ENCODE peak calls at places on chromosomes 3 and 15, in eight cellular contexts. H is NCI-H1930; O is mesendoderm; R is prostate gland; U is stimulated activated CD8-positive, alpha-beta memory T cell treated with anti-CD3 and anti-CD28 coated beads, Interleukin-2, amount 100 ng/mL, for 48 hours; Q is activated T-cell treated with anti-CD3 and anti-CD28 coated beads, Interleukin-2, amount 50 U/mL, for 24 hours; N is NCI-H774; Z is CMK. A is an unnamed sample.

GRCh38 chr15:54082836-54083492 is 104.7 kb downstream of the UNC13C start:
- DNase-seq in Z (no peak), R (no peak), O (peak), N (no peak), U (peak), H (no peak), Q (no peak), A (no peak)

GRCh38 chr3:63046152-63046551 is 170.9 kb upstream of the CADPS start:
- DNase-seq in O (no peak), N (no peak), R (no peak), H (no peak), U (no peak), Q (no peak), Z (no peak), A (no peak)

GRCh38 chr3:1087066-1087555 is 5.7 kb upstream of the CNTN6 start:
- DNase-seq in Q (no peak), Z (no peak), H (no peak), N (peak), R (peak), O (peak), U (no peak), A (peak)

GRCh38 chr3:187310954-187311470 is 19.5 kb upstream of the MASP1 start:
- DNase-seq in Q (no peak), U (no peak), N (no peak), O (no peak), R (no peak), Z (no peak), H (no peak), A (no peak)

GRCh38 chr15:80660114-80660513 is 35.0 kb upstream of the ABHD17C start:
- DNase-seq in R (peak), Z (no peak), O (peak), N (peak), H (no peak), U (no peak), Q (no peak), A (no peak)

GRCh38 chr3:14909250-14909649 is 38.1 kb upstream of the NR2C2 start:
- DNase-seq in U (no peak), H (no peak), N (no peak), Z (no peak), Q (no peak), R (no peak), O (no peak), A (no peak)

GRCh38 chr3:149369991-149370866 is 7.2 kb downstream of the TM4SF1 start:
- DNase-seq in O (no peak), Z (no peak), U (no peak), H (no peak), R (no peak), N (no peak), Q (no peak), A (no peak)

GRCh38 chr3:154314152-154314551 is 10.1 kb downstream of the DHX36 start:
- DNase-seq in Z (no peak), Q (no peak), U (no peak), O (peak), N (no peak), R (no peak), H (no peak), A (no peak)

GRCh38 chr15:42491540-42492225 is 742 bp upstream of the ZNF106 start:
- DNase-seq in R (no peak), U (no peak), H (no peak), N (no peak), Z (no peak), O (peak), Q (no peak), A (no peak)

GRCh38 chr15:57422113-57422754 is 45.9 kb downstream of the CGNL1 start:
- DNase-seq in R (no peak), Z (no peak), Q (no peak), U (no peak), N (no peak), O (no peak), H (no peak), A (no peak)

GRCh38 chr15:47507221-47507985 is 209.9 kb upstream of the SEMA6D start:
- DNase-seq in H (no peak), Q (no peak), U (no peak), R (no peak), O (no peak), N (no peak), Z (no peak), A (no peak)

GRCh38 chr3:59979542-59979941 is 929.7 kb upstream of the CFAP20DC start:
- DNase-seq in Z (no peak), U (no peak), N (no peak), R (no peak), H (no peak), O (no peak), Q (no peak), A (no peak)

GRCh38 chr3:151086484-151087456 is 1.3 kb downstream of the MED12L start:
- DNase-seq in H (peak), Z (no peak), R (peak), N (peak), O (peak), Q (peak), U (peak), A (peak)

GRCh38 chr3:195078891-195079440 is 192.0 kb downstream of the XXYLT1 start:
- DNase-seq in Q (no peak), R (no peak), Z (no peak), O (no peak), U (no peak), H (no peak), N (no peak), A (no peak)

GRCh38 chr3:133944181-133944580 is 48.5 kb upstream of the RAB6B start:
- DNase-seq in R (no peak), H (no peak), Q (no peak), Z (no peak), O (no peak), N (no peak), U (no peak), A (no peak)

GRCh38 chr15:58487041-58487723 is 55.4 kb downstream of the LIPC start:
- DNase-seq in Z (no peak), R (no peak), Q (no peak), U (no peak), N (no peak), O (no peak), H (no peak), A (no peak)

GRCh38 chr15:69224383-69224782 is 63.9 kb downstream of the GLCE start:
- DNase-seq in O (peak), H (no peak), Q (no peak), R (peak), Z (no peak), U (no peak), N (no peak), A (peak)

GRCh38 chr3:117626577-117626976 is 917.0 kb downstream of the TUSC7 start:
- DNase-seq in U (no peak), H (no peak), R (no peak), N (no peak), O (peak), Z (no peak), Q (no peak), A (no peak)

GRCh38 chr15:33506781-33507180 is 196.0 kb downstream of the RYR3 start:
- DNase-seq in N (peak), Z (no peak), O (peak), U (no peak), Q (no peak), R (no peak), H (no peak), A (no peak)

GRCh38 chr3:13812039-13812438 is 67.8 kb downstream of the WNT7A start:
- DNase-seq in R (no peak), Z (no peak), N (peak), Q (no peak), O (no peak), U (no peak), H (no peak), A (no peak)

GRCh38 chr3:128075516-128076464 is 23.6 kb downstream of the SEC61A1 start:
- DNase-seq in H (no peak), U (peak), O (peak), N (peak), Z (peak), R (peak), Q (peak), A (peak)

GRCh38 chr3:55891106-55891505 is 404.0 kb upstream of the WNT5A start:
- DNase-seq in Q (no peak), H (no peak), N (no peak), R (no peak), U (no peak), O (no peak), Z (no peak), A (no peak)

GRCh38 chr3:114380233-114380645 is 86.4 kb downstream of the TIGIT start:
- DNase-seq in R (peak), O (peak), Q (no peak), Z (no peak), N (no peak), U (no peak), H (no peak), A (peak)

GRCh38 chr15:36432162-36432561 is 147.3 kb upstream of the CDIN1 start:
- DNase-seq in Q (no peak), R (no peak), N (no peak), H (no peak), Z (no peak), U (no peak), O (no peak), A (no peak)

GRCh38 chr15:86608461-86608860 is 528.8 kb downstream of the AGBL1 start:
- DNase-seq in U (no peak), H (no peak), Q (no peak), R (no peak), O (no peak), N (no peak), Z (no peak), A (no peak)

GRCh38 chr3:132332082-132332964 is 15.1 kb downstream of the ACP3 start:
- DNase-seq in Z (no peak), Q (no peak), O (no peak), R (no peak), N (no peak), H (no peak), U (no peak), A (no peak)

GRCh38 chr15:49644364-49644794 is 23.5 kb downstream of the DTWD1 start:
- DNase-seq in R (no peak), O (peak), Z (no peak), U (no peak), N (no peak), H (no peak), Q (no peak), A (no peak)

GRCh38 chr3:101725192-101725889 is 927 bp downstream of the CEP97 start:
- DNase-seq in H (peak), N (no peak), R (peak), O (peak), Z (no peak), Q (peak), U (no peak), A (peak)

GRCh38 chr3:141109761-141110160 is 58.6 kb downstream of the SPSB4 start:
- DNase-seq in O (no peak), R (no peak), N (no peak), Z (no peak), Q (no peak), H (no peak), U (no peak), A (no peak)

GRCh38 chr3:196184881-196185280 is 26.3 kb downstream of the ZDHHC19 start:
- DNase-seq in Z (no peak), R (no peak), U (no peak), O (no peak), H (no peak), N (no peak), Q (no peak), A (no peak)

GRCh38 chr3:12115846-12116245 is 42.9 kb downstream of the TIMP4 start:
- DNase-seq in H (no peak), Q (no peak), N (no peak), O (no peak), U (no peak), Z (no peak), R (no peak), A (no peak)

GRCh38 chr15:51267714-51268105 is 70.7 kb downstream of the CYP19A1 start:
- DNase-seq in Q (no peak), O (peak), U (no peak), N (no peak), Z (no peak), R (no peak), H (no peak), A (peak)

GRCh38 chr3:10006048-10006761 is 19.6 kb upstream of the EMC3 start:
- DNase-seq in U (no peak), O (no peak), R (no peak), Q (no peak), H (no peak), N (no peak), Z (no peak), A (no peak)

GRCh38 chr3:7340795-7341194 is 479.9 kb downstream of the GRM7 start:
- DNase-seq in R (peak), H (no peak), Z (no peak), O (no peak), U (no peak), N (no peak), Q (no peak), A (no peak)

GRCh38 chr15:90201944-90202375 is 830 bp downstream of the SEMA4B start:
- DNase-seq in H (no peak), R (no peak), N (no peak), U (no peak), O (peak), Q (no peak), Z (no peak), A (peak)

GRCh38 chr3:71050133-71050520 is 533.4 kb downstream of the FOXP1 start:
- DNase-seq in N (no peak), R (no peak), Q (no peak), U (no peak), H (no peak), O (peak), Z (no peak), A (no peak)

GRCh38 chr3:71444028-71444860 is 139.3 kb downstream of the FOXP1 start:
- DNase-seq in Q (peak), N (no peak), Z (no peak), H (no peak), O (peak), R (peak), U (peak), A (peak)